ENCODE peak calls at places on chromosomes 5 and 9, in six cellular contexts. H is gastrocnemius medialis, E is mucosa of descending colon, W is fibroblast of lung, J is neural progenitor cell, Z is esophagus squamous epithelium. S is an unnamed sample.

GRCh38 chr5:175015028-175015427 is 290.6 kb downstream of the MSX2 start:
- DNase-seq in E (no peak), H (no peak), Z (no peak), W (no peak), J (no peak), S (no peak)

GRCh38 chr5:109299557-109299956 is 110.2 kb downstream of the PJA2 start:
- DNase-seq in W (no peak), J (no peak), E (no peak), H (no peak), Z (no peak), S (no peak)

GRCh38 chr9:27367922-27368316 is 71.0 kb upstream of the EQTN start:
- DNase-seq in J (no peak), E (no peak), Z (no peak), W (no peak), H (no peak), S (no peak)

GRCh38 chr9:1073497-1073896 is 23.3 kb downstream of the DMRT2 start:
- DNase-seq in Z (no peak), E (no peak), J (no peak), H (no peak), W (no peak), S (no peak)

GRCh38 chr5:157767674-157768073 is 24.2 kb downstream of the LSM11 start:
- DNase-seq in Z (no peak), W (no peak), J (no peak), E (no peak), H (no peak), S (no peak)

GRCh38 chr9:137073992-137074399 is 3.3 kb upstream of the UAP1L1 start:
- DNase-seq in E (no peak), W (no peak), J (no peak), H (no peak), Z (no peak), S (no peak)

GRCh38 chr5:130286971-130287370 is 382.7 kb downstream of the CHSY3 start:
- DNase-seq in E (no peak), J (no peak), Z (no peak), W (no peak), H (no peak), S (no peak)

GRCh38 chr9:35364817-35365585 is 124.9 kb upstream of the RUSC2 start:
- DNase-seq in W (no peak), J (no peak), Z (no peak), H (no peak), E (no peak), S (no peak)

GRCh38 chr9:21015122-21015815 is 16.2 kb downstream of the HACD4 start:
- DNase-seq in Z (no peak), H (no peak), J (peak; percentile 11), W (no peak), E (no peak), S (no peak)

GRCh38 chr5:139061856-139062255 is 136.3 kb downstream of the SIL1 start:
- DNase-seq in E (no peak), J (peak; percentile 83), H (no peak), Z (no peak), W (no peak), S (no peak)

GRCh38 chr9:113481176-113481805 is 17.8 kb downstream of the RGS3 start:
- DNase-seq in H (no peak), J (no peak), E (no peak), Z (no peak), W (peak; percentile 17), S (peak; percentile 52)

GRCh38 chr5:111950660-111951059 is 193.7 kb upstream of the NREP start:
- DNase-seq in J (no peak), Z (no peak), E (no peak), W (no peak), H (no peak), S (no peak)
- H3K9me3 ChIP-seq in J (no peaks in the 10 kb centered on the region), Z (no peaks in the 10 kb centered on the region), E (no peaks in the 10 kb centered on the region), W (no peaks in the 10 kb centered on the region), H (no peaks in the 10 kb centered on the region), S (no peaks in the 10 kb centered on the region)

GRCh38 chr9:99193466-99193821 is 28.3 kb downstream of the ALG2 start:
- DNase-seq in Z (no peak), E (no peak), H (no peak), J (no peak), W (no peak), S (no peak)
- TF ChIP-seq CTCF in Z (no peak), E (no peak), H (no peak), J (no peak), W (no peak), S (no peak)

GRCh38 chr9:84337252-84337651 is 3.3 kb downstream of the SLC28A3 start:
- DNase-seq in H (no peak), E (peak; percentile 14), Z (no peak), W (no peak), J (no peak), S (no peak)

GRCh38 chr9:84340535-84340934 is at the start of gene SLC28A3:
- DNase-seq in J (peak; percentile 11), W (no peak), H (no peak), E (peak; percentile 42), Z (no peak), S (peak; percentile 35)

GRCh38 chr9:84339951-84340350 is 607 bp downstream of the SLC28A3 start:
- DNase-seq in Z (no peak), W (no peak), J (peak; percentile 41), H (no peak), E (no peak), S (no peak)

GRCh38 chr9:84338792-84339191 is 1.8 kb downstream of the SLC28A3 start:
- DNase-seq in J (no peak), H (no peak), E (peak; percentile 14), W (no peak), Z (no peak), S (no peak)

GRCh38 chr9:84339523-84339922 is 1.0 kb downstream of the SLC28A3 start:
- DNase-seq in Z (no peak), E (no peak), H (no peak), W (no peak), J (no peak), S (no peak)
- H3K4me3 ChIP-seq in Z (peak overlapping the region; percentile 0), E (no peak overlapping the region), H (no peak overlapping the region), W (no peak overlapping the region), J (no peak overlapping the region), S (no peak overlapping the region)

GRCh38 chr5:152942633-152943336 is 537.7 kb upstream of the NMUR2 start:
- DNase-seq in E (no peak), Z (no peak), J (no peak), W (no peak), H (no peak), S (no peak)

GRCh38 chr5:152932631-152933030 is 527.6 kb upstream of the NMUR2 start:
- DNase-seq in E (no peak), J (no peak), H (no peak), W (no peak), Z (no peak), S (no peak)

DNA sequence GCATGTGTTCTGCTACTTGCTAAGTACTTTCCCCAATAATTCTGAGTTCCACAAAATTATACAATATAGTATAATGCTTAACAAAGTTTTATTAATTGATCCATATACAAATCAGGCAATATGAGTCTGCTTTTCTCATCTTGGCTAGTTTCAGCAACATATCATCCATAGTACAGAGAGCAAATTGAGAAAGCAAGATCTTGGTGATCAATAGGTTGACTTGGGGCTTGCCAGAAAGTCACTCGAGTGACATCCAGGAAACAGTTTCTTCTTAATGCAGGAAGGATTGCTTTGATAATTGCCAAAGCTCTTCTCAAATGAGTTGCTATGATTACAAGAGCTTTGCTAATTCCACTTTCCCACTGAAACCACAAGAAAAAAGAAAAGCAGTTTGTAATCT is 533.6 kb upstream of the NMUR2 start:
- DNase-seq in H (no peak), W (no peak), E (no peak), J (no peak), Z (no peak), S (no peak)
- H3K9me3 ChIP-seq in H (no peaks in the 10 kb centered on the region), W (no peaks in the 10 kb centered on the region), E (peaks cover 17% of the 10 kb centered on the region), J (no peaks in the 10 kb centered on the region), Z (no peaks in the 10 kb centered on the region), S (no peaks in the 10 kb centered on the region)

DNA sequence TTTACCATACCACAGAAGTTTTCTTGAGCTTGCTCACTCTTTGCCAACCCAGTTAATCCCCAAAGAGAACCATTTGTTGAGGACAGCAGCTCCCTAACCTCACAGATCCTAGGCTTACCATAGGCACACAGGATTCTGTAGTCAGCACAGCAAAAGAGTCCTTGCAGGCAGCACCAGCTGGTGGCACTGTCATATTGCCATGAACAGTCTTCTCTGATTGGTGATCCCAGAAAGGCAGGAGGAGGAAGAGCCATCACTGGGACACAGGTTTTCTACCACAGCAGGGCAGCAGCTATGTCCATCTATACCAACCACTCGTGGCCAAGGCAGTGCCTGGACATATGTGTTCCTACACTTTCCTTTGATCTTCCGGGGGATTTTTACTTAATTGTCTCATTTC is 297.1 kb upstream of the CD180 start:
- DNase-seq in E (peak; percentile 69), W (peak; percentile 37), H (peak; percentile 53), Z (no peak), J (peak; percentile 54), S (peak; percentile 54)
- TF ChIP-seq CTCF in E (no peak), W (peak; percentile 20), H (peak; percentile 28), Z (no peak), J (peak; percentile 57), S (peak; percentile 58)

DNA sequence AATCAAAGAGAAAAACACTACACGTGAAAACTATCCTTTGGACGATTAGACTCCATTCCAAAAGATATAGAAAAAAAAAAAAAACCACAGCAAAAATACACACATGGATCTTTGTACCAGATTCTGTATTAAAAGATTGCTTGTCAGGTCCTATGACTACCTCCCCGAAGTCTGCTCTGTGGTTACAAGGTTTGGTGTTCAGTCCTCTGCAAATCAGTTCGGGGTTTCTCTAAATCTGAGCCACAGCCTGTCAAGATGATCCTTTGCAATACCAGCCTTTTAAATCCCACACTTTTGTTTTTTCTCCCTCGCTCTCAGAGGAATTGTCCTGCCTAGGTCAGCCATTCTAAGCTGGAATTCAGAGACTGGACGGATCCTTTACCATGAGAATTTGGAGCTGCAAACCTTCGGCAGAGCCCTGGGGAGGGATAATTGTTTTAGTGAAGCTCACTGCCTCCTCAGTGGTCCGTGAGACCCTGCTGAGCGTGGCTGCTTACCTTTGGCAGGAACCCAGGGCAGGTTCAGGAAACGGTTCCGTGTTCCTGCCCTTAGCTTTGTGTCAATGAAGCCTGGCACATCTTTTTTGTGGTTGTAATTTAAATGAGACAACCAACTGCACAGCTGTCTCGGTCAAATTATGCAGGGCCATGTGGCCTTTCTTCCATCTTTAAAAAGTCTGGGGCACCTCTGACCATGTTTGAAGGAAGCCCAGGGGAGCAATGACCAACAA is 47.3 kb downstream of the EBF1 start:
- DNase-seq in E (no peak), J (peak; percentile 81), W (no peak), H (no peak), Z (no peak), S (no peak)
- H3K4me3 ChIP-seq in E (no peak overlapping the region), J (peak overlapping the region; percentile 46), W (no peak overlapping the region), H (peak overlapping the region; percentile 8), Z (no peak overlapping the region), S (no peak overlapping the region)

DNA sequence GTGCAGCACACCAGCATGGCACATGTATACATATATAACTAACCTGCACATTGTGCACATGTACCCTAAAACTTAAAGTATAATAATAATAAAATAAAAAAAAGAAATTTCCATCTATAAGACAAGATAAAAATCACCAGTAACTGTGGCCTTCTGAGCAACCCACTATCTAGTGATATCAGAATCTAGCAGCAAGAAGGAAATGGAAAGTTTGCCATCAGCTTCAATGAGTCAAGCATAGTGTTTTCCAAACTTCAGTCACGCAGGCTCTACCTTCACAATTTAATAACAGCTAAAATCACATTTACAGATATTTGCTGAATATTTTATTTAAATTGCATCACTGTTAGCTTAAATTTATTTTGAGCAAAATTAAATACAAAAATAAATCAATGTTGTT is 345.3 kb upstream of the CD180 start:
- DNase-seq in W (no peak), J (no peak), H (no peak), E (no peak), Z (no peak), S (no peak)
- H3K9me3 ChIP-seq in W (no peaks in the 10 kb centered on the region), J (no peaks in the 10 kb centered on the region), H (no peaks in the 10 kb centered on the region), E (no peaks in the 10 kb centered on the region), Z (no peaks in the 10 kb centered on the region), S (no peaks in the 10 kb centered on the region)